ENCODE peak calls at places on chromosomes 11 and 22, in six cellular contexts. One of them, this sample, is unnamed.

GRCh38 chr22:19756288-19757128 is 4.1 kb upstream of the TBX1 start:
- DNase-seq in mesenchymal stem cell: peak
- DNase-seq in neuronal stem cell: no peak
- DNase-seq in IMR-90: no peak
- DNase-seq in H9: peak
- DNase-seq in H1: no peak
- DNase-seq in this sample: peak

GRCh38 chr22:24822471-24822870 is 16.5 kb downstream of the SGSM1 start:
- DNase-seq in mesenchymal stem cell: no peak
- DNase-seq in neuronal stem cell: no peak
- DNase-seq in IMR-90: no peak
- DNase-seq in H9: no peak
- DNase-seq in H1: no peak
- DNase-seq in this sample: no peak

GRCh38 chr22:23248583-23248982 is 68.3 kb downstream of the BCR start:
- DNase-seq in mesenchymal stem cell: no peak
- DNase-seq in neuronal stem cell: no peak
- DNase-seq in IMR-90: peak
- DNase-seq in H9: peak
- DNase-seq in H1: no peak
- DNase-seq in this sample: no peak

GRCh38 chr11:76329084-76329648 is 51.8 kb downstream of the THAP12 start:
- DNase-seq in mesenchymal stem cell: peak
- DNase-seq in neuronal stem cell: no peak
- DNase-seq in IMR-90: peak
- DNase-seq in H9: peak
- DNase-seq in H1: no peak
- DNase-seq in this sample: no peak

GRCh38 chr11:95243658-95244057 is 12.7 kb upstream of the SESN3 start:
- DNase-seq in mesenchymal stem cell: no peak
- DNase-seq in neuronal stem cell: no peak
- DNase-seq in IMR-90: no peak
- DNase-seq in H9: no peak
- DNase-seq in H1: no peak
- DNase-seq in this sample: no peak

GRCh38 chr22:42596376-42596775 is 18.3 kb downstream of the POLDIP3 start:
- DNase-seq in mesenchymal stem cell: peak
- DNase-seq in neuronal stem cell: no peak
- DNase-seq in IMR-90: no peak
- DNase-seq in H9: no peak
- DNase-seq in H1: no peak
- DNase-seq in this sample: no peak

GRCh38 chr11:69504127-69504526 is 22.7 kb downstream of the LINC01488 start:
- DNase-seq in mesenchymal stem cell: no peak
- DNase-seq in neuronal stem cell: no peak
- DNase-seq in IMR-90: no peak
- DNase-seq in H9: no peak
- DNase-seq in H1: no peak
- DNase-seq in this sample: no peak

GRCh38 chr22:40313007-40313406 is 33.3 kb upstream of the ADSL start:
- DNase-seq in mesenchymal stem cell: no peak
- DNase-seq in neuronal stem cell: no peak
- DNase-seq in IMR-90: no peak
- DNase-seq in H9: no peak
- DNase-seq in H1: no peak
- DNase-seq in this sample: no peak

GRCh38 chr11:35236667-35237003 is 97.7 kb downstream of the CD44 start:
- DNase-seq in mesenchymal stem cell: peak
- DNase-seq in neuronal stem cell: no peak
- DNase-seq in IMR-90: peak
- DNase-seq in H9: no peak
- DNase-seq in H1: no peak
- DNase-seq in this sample: no peak

GRCh38 chr11:36777302-36777701 is 179.3 kb upstream of the RAG2 start:
- DNase-seq in mesenchymal stem cell: no peak
- DNase-seq in neuronal stem cell: no peak
- DNase-seq in IMR-90: no peak
- DNase-seq in H9: no peak
- DNase-seq in H1: no peak
- DNase-seq in this sample: no peak

GRCh38 chr11:76714493-76714892 is 43.9 kb upstream of the LRRC32 start:
- DNase-seq in mesenchymal stem cell: no peak
- DNase-seq in neuronal stem cell: no peak
- DNase-seq in IMR-90: no peak
- DNase-seq in H9: no peak
- DNase-seq in H1: no peak
- DNase-seq in this sample: no peak

GRCh38 chr11:118243993-118244762 is 8.0 kb downstream of the MPZL3 start:
- DNase-seq in mesenchymal stem cell: no peak
- DNase-seq in neuronal stem cell: no peak
- DNase-seq in IMR-90: no peak
- DNase-seq in H9: no peak
- DNase-seq in H1: no peak
- DNase-seq in this sample: no peak

GRCh38 chr11:100631316-100631715 is 55.8 kb upstream of the ARHGAP42 start:
- DNase-seq in mesenchymal stem cell: no peak
- DNase-seq in neuronal stem cell: no peak
- DNase-seq in IMR-90: no peak
- DNase-seq in H9: no peak
- DNase-seq in H1: no peak
- DNase-seq in this sample: peak

GRCh38 chr11:115963170-115963569 is 459.0 kb upstream of the CADM1 start:
- DNase-seq in mesenchymal stem cell: no peak
- DNase-seq in neuronal stem cell: no peak
- DNase-seq in IMR-90: no peak
- DNase-seq in H9: no peak
- DNase-seq in H1: no peak
- DNase-seq in this sample: no peak

GRCh38 chr11:65652511-65653228 is 10.0 kb downstream of the RELA start:
- DNase-seq in mesenchymal stem cell: peak
- DNase-seq in neuronal stem cell: peak
- DNase-seq in IMR-90: peak
- DNase-seq in H9: peak
- DNase-seq in H1: no peak
- DNase-seq in this sample: peak

GRCh38 chr11:92413757-92414513 is 189.3 kb downstream of the FAT3 start:
- DNase-seq in mesenchymal stem cell: no peak
- DNase-seq in neuronal stem cell: no peak
- DNase-seq in IMR-90: no peak
- DNase-seq in H9: no peak
- DNase-seq in H1: no peak
- DNase-seq in this sample: no peak

GRCh38 chr11:19723572-19724342 is 11.1 kb downstream of the NAV2 start:
- DNase-seq in mesenchymal stem cell: peak
- DNase-seq in neuronal stem cell: no peak
- DNase-seq in IMR-90: peak
- DNase-seq in H9: no peak
- DNase-seq in H1: no peak
- DNase-seq in this sample: no peak

GRCh38 chr11:66337103-66337899 is 1.1 kb upstream of the RIN1 start:
- DNase-seq in mesenchymal stem cell: peak
- DNase-seq in neuronal stem cell: no peak
- DNase-seq in IMR-90: peak
- DNase-seq in H9: no peak
- DNase-seq in H1: no peak
- DNase-seq in this sample: no peak

GRCh38 chr11:34028407-34028804 is 23.1 kb upstream of the CAPRIN1 start:
- DNase-seq in mesenchymal stem cell: no peak
- DNase-seq in neuronal stem cell: no peak
- DNase-seq in IMR-90: peak
- DNase-seq in H9: no peak
- DNase-seq in H1: no peak
- DNase-seq in this sample: no peak

GRCh38 chr22:29379258-29379657 is 9.1 kb downstream of the AP1B1 start:
- DNase-seq in mesenchymal stem cell: no peak
- DNase-seq in neuronal stem cell: no peak
- DNase-seq in IMR-90: no peak
- DNase-seq in H9: no peak
- DNase-seq in H1: no peak
- DNase-seq in this sample: no peak

GRCh38 chr11:57342702-57343101 is 4.5 kb downstream of the P2RX3 start:
- DNase-seq in mesenchymal stem cell: no peak
- DNase-seq in neuronal stem cell: no peak
- DNase-seq in IMR-90: no peak
- DNase-seq in H9: no peak
- DNase-seq in H1: no peak
- DNase-seq in this sample: no peak

GRCh38 chr11:85710912-85711311 is 24.9 kb upstream of the CCDC89 start:
- DNase-seq in mesenchymal stem cell: no peak
- DNase-seq in neuronal stem cell: no peak
- DNase-seq in IMR-90: peak
- DNase-seq in H9: no peak
- DNase-seq in H1: no peak
- DNase-seq in this sample: no peak

GRCh38 chr11:63890368-63890767 is 26.6 kb downstream of the RCOR2 start:
- DNase-seq in mesenchymal stem cell: no peak
- DNase-seq in neuronal stem cell: no peak
- DNase-seq in IMR-90: no peak
- DNase-seq in H9: no peak
- DNase-seq in H1: no peak
- DNase-seq in this sample: no peak

GRCh38 chr11:63888170-63889086 is 28.5 kb downstream of the RCOR2 start:
- DNase-seq in mesenchymal stem cell: peak
- DNase-seq in neuronal stem cell: no peak
- DNase-seq in IMR-90: peak
- DNase-seq in H9: peak
- DNase-seq in H1: no peak
- DNase-seq in this sample: peak

GRCh38 chr11:63887600-63887999 is 29.4 kb downstream of the RCOR2 start:
- DNase-seq in mesenchymal stem cell: no peak
- DNase-seq in neuronal stem cell: no peak
- DNase-seq in IMR-90: no peak
- DNase-seq in H9: no peak
- DNase-seq in H1: no peak
- DNase-seq in this sample: no peak

GRCh38 chr11:63892233-63892632 is 24.7 kb downstream of the RCOR2 start:
- DNase-seq in mesenchymal stem cell: peak
- DNase-seq in neuronal stem cell: no peak
- DNase-seq in IMR-90: peak
- DNase-seq in H9: no peak
- DNase-seq in H1: no peak
- DNase-seq in this sample: no peak

GRCh38 chr11:63889344-63889743 is 27.6 kb downstream of the RCOR2 start:
- DNase-seq in mesenchymal stem cell: no peak
- DNase-seq in neuronal stem cell: no peak
- DNase-seq in IMR-90: no peak
- DNase-seq in H9: no peak
- DNase-seq in H1: no peak
- DNase-seq in this sample: peak
- H3K9ac ChIP-seq in mesenchymal stem cell: peak
- H3K9ac ChIP-seq in neuronal stem cell: no peak
- H3K9ac ChIP-seq in IMR-90: no peak
- H3K9ac ChIP-seq in H9: no peak
- H3K9ac ChIP-seq in H1: no peak
- H3K9ac ChIP-seq in this sample: no peak

DNA sequence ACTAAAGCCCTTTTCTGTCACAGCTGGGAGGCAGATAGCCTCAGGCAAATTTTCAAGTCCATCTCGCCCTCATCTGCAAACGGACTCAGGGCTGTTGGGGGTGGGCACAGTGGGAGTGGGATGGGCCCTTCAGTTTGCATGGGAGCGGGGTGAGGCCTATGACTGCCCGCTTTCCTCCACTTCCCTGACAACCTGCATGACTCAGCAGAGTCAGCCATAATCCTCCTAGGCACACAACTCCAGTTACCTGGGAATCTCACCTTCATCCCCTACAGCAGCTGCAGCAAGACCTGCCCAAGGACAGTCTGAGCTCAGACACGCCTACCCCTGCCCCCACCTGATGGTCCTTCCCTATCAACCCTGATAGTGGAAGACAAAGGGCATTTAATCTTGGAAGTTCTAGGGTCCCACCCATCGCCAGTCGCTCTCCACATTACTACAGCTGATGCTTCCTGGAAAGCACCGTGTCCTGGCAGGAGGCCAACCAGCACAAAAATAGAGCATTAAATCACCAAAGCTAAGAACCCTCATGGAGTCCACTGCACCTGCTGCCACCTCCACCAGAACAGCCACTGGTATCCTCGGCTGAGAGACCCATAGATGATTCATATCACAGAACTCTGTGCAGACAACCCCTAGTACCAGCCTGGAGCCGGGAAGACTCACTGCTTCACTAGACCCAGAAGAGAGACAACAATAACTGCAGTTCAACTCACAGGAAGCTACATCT is 319.3 kb downstream of the DCDC1 start:
- DNase-seq in mesenchymal stem cell: no peak
- DNase-seq in neuronal stem cell: no peak
- DNase-seq in IMR-90: no peak
- DNase-seq in H9: peak
- DNase-seq in H1: no peak
- DNase-seq in this sample: no peak
- H2BK120ac ChIP-seq in mesenchymal stem cell: no peak
- H2BK120ac ChIP-seq in neuronal stem cell: no peak
- H2BK120ac ChIP-seq in IMR-90: no peak
- H2BK120ac ChIP-seq in H9: no peak
- H2BK120ac ChIP-seq in H1: no peak
- H2BK120ac ChIP-seq in this sample: no peak

DNA sequence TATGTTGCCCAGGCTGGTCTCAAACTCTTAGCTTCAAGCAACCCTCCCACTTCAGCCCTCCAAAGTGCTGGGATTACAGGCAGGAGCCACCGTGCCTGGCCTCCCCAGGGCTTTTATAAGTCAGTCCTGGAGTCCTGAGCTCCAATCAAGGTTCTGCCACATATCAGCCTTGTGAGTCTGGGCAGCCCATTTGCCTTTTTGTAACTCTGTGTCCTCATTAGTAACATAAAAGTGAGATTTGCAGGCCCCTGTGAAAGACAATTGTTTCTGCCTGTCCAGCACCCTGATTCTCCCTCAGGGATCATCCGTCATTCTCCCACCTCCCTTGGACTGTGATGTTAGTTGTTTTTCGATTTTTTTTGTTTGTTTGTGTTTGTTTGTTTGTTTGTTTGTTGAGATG is 89.8 kb downstream of the MN1 start:
- DNase-seq in mesenchymal stem cell: no peak
- DNase-seq in neuronal stem cell: no peak
- DNase-seq in IMR-90: no peak
- DNase-seq in H9: no peak
- DNase-seq in H1: no peak
- DNase-seq in this sample: no peak
- H3K14ac ChIP-seq in mesenchymal stem cell: no peak
- H3K14ac ChIP-seq in neuronal stem cell: no peak
- H3K14ac ChIP-seq in IMR-90: no peak
- H3K14ac ChIP-seq in H9: no peak
- H3K14ac ChIP-seq in H1: no peak
- H3K14ac ChIP-seq in this sample: no peak

GRCh38 chr22:37860796-37861421 is 11.7 kb downstream of the EIF3L start:
- DNase-seq in mesenchymal stem cell: peak
- DNase-seq in neuronal stem cell: no peak
- DNase-seq in IMR-90: peak
- DNase-seq in H9: no peak
- DNase-seq in H1: no peak
- DNase-seq in this sample: no peak
- H3K9ac ChIP-seq in mesenchymal stem cell: no peak
- H3K9ac ChIP-seq in neuronal stem cell: no peak
- H3K9ac ChIP-seq in IMR-90: no peak
- H3K9ac ChIP-seq in H9: no peak
- H3K9ac ChIP-seq in H1: no peak
- H3K9ac ChIP-seq in this sample: no peak

This sample was measured in trophoblast cell.